ENCODE peak calls at places on chromosome 20, in eight cellular contexts. F, R, V, E, G, H, B and T are unnamed samples.
A peak's percentile ranks its signal among the peaks of the same experiment; 100 is the strongest.

GRCh38 chr20:38094968-38095689 is 61.6 kb downstream of the RPRD1B start:
- DNase-seq in B (no peak), R (no peak), F (no peak), H (no peak), E (no peak), V (no peak), G (no peak), T (no peak)

GRCh38 chr20:38196592-38196991 is 31.5 kb upstream of the TGM2 start:
- DNase-seq in V (peak; percentile 49), E (no peak), H (no peak), G (peak; percentile 95), F (peak; percentile 64), R (peak; percentile 78), B (no peak), T (peak; percentile 94)

GRCh38 chr20:23659989-23660837 is 22.5 kb upstream of the CST3 start:
- DNase-seq in H (no peak), E (no peak), F (no peak), G (no peak), R (peak; percentile 72), B (no peak), V (no peak), T (peak; percentile 57)

GRCh38 chr20:60718743-60719142 is 533.3 kb upstream of the CDH4 start:
- DNase-seq in R (no peak), E (peak; percentile 67), V (no peak), F (no peak), B (no peak), H (no peak), G (no peak), T (no peak)

GRCh38 chr20:34558320-34559202 is at the start of gene MAP1LC3A:
- DNase-seq in F (peak; percentile 99), G (peak; percentile 98), B (peak; percentile 93), R (peak; percentile 99), H (peak; percentile 97), V (peak; percentile 95), E (peak; percentile 98), T (peak; percentile 97)

GRCh38 chr20:42837456-42837855 is 352.2 kb downstream of the PTPRT start:
- DNase-seq in H (no peak), E (no peak), V (no peak), R (no peak), F (no peak), B (no peak), G (no peak), T (no peak)

GRCh38 chr20:326645-327031 is 1.3 kb downstream of the SOX12 start:
- DNase-seq in E (no peak), F (peak; percentile 62), B (peak; percentile 20), R (peak; percentile 80), V (no peak), H (peak; percentile 73), G (no peak), T (no peak)

GRCh38 chr20:58893355-58894151 is 41.0 kb downstream of the GNAS start:
- DNase-seq in H (no peak), B (no peak), R (no peak), V (no peak), G (no peak), F (no peak), E (no peak), T (no peak)

GRCh38 chr20:52192296-52193007 is 873 bp upstream of the ZFP64 start:
- DNase-seq in B (peak; percentile 59), V (peak; percentile 17), R (no peak), E (no peak), G (no peak), H (peak; percentile 79), F (no peak), T (peak; percentile 17)

GRCh38 chr20:48129319-48129973 is 344.2 kb upstream of the SULF2 start:
- DNase-seq in V (no peak), H (no peak), G (no peak), R (peak; percentile 1), B (no peak), E (peak; percentile 10), F (no peak), T (peak; percentile 23)

GRCh38 chr20:33079267-33079666 is at the start of gene BPIFB4:
- DNase-seq in G (no peak), F (no peak), H (no peak), V (no peak), R (no peak), E (no peak), B (no peak), T (no peak)

GRCh38 chr20:50613438-50614169 is 77.7 kb downstream of the RIPOR3 start:
- DNase-seq in E (no peak), H (no peak), F (no peak), R (no peak), G (no peak), V (no peak), B (no peak), T (no peak)

GRCh38 chr20:21208999-21209398 is 83.1 kb downstream of the KIZ start:
- DNase-seq in R (no peak), F (no peak), V (no peak), B (peak; percentile 42), H (no peak), E (no peak), G (no peak), T (no peak)

GRCh38 chr20:23091741-23092408 is 5.8 kb upstream of the CD93 start:
- DNase-seq in F (no peak), V (no peak), B (no peak), H (no peak), E (peak; percentile 12), R (no peak), G (no peak), T (no peak)

GRCh38 chr20:23340524-23340923 is 10.1 kb upstream of the NXT1 start:
- DNase-seq in G (peak; percentile 78), F (peak; percentile 82), V (peak; percentile 37), R (peak; percentile 79), H (peak; percentile 87), B (peak; percentile 60), E (peak; percentile 80), T (peak; percentile 86)

GRCh38 chr20:13545755-13546154 is 93.0 kb downstream of the TASP1 start:
- DNase-seq in G (no peak), F (no peak), E (no peak), B (no peak), R (no peak), H (no peak), V (no peak), T (no peak)

GRCh38 chr20:1718604-1719384 is 61.2 kb upstream of the SIRPG start:
- DNase-seq in H (peak; percentile 14), F (no peak), B (no peak), R (peak; percentile 80), V (peak; percentile 71), E (no peak), G (no peak), T (peak; percentile 40)

GRCh38 chr20:10672579-10673127 is 1.1 kb downstream of the JAG1 start:
- DNase-seq in B (peak; percentile 42), F (peak; percentile 70), V (peak; percentile 59), E (peak; percentile 64), G (peak; percentile 80), R (peak; percentile 86), H (no peak), T (peak; percentile 57)

GRCh38 chr20:21102252-21102609 is 3.9 kb downstream of the LINC00237 start:
- DNase-seq in E (peak; percentile 59), V (no peak), H (no peak), G (no peak), B (no peak), F (no peak), R (no peak), T (no peak)

GRCh38 chr20:3645309-3646066 is 17.7 kb downstream of the GFRA4 start:
- DNase-seq in H (no peak), E (no peak), R (no peak), F (no peak), V (no peak), B (no peak), G (no peak), T (no peak)
- H3K4me3 ChIP-seq in H (no peak overlapping the region), E (no peak overlapping the region), R (no peak overlapping the region), F (no peak overlapping the region), V (no peak overlapping the region), B (no peak overlapping the region), G (no peak overlapping the region), T (no peak overlapping the region)

GRCh38 chr20:40255368-40255767 is 433.7 kb downstream of the MAFB start:
- DNase-seq in H (no peak), B (no peak), G (no peak), V (no peak), R (no peak), F (no peak), E (no peak), T (no peak)

GRCh38 chr20:40249805-40250204 is 439.2 kb downstream of the MAFB start:
- DNase-seq in R (no peak), V (no peak), H (no peak), B (no peak), E (no peak), G (no peak), F (no peak), T (no peak)

GRCh38 chr20:40254023-40254772 is 434.8 kb downstream of the MAFB start:
- DNase-seq in G (no peak), V (peak; percentile 45), F (no peak), B (no peak), R (no peak), E (no peak), H (no peak), T (peak; percentile 7)

GRCh38 chr20:40245829-40246228 is 443.2 kb downstream of the MAFB start:
- DNase-seq in G (no peak), H (no peak), B (no peak), V (no peak), R (no peak), E (no peak), F (no peak), T (no peak)

GRCh38 chr20:40251284-40251932 is 437.6 kb downstream of the MAFB start:
- DNase-seq in E (peak; percentile 90), H (peak; percentile 23), V (no peak), B (peak; percentile 59), R (no peak), F (peak; percentile 45), G (no peak), T (peak; percentile 16)
- TF ChIP-seq CTCF in E (peak; percentile 93), H (no peak), V (no peak), B (peak; percentile 74), R (no peak), F (peak; percentile 33), G (peak; percentile 46), T (peak; percentile 44)

GRCh38 chr20:20018366-20018765 is 1.2 kb downstream of the NAA20 start:
- DNase-seq in F (no peak), V (no peak), H (no peak), B (no peak), R (no peak), G (no peak), E (no peak), T (no peak)

GRCh38 chr20:20017852-20018245 is 687 bp downstream of the NAA20 start:
- DNase-seq in B (peak; percentile 21), E (no peak), R (no peak), G (no peak), F (no peak), H (peak; percentile 18), V (no peak), T (no peak)

GRCh38 chr20:20017001-20017851 is at the start of gene NAA20:
- DNase-seq in V (peak; percentile 92), R (peak; percentile 97), B (peak; percentile 96), E (peak; percentile 97), F (peak; percentile 96), G (peak; percentile 96), H (peak; percentile 98), T (peak; percentile 93)

GRCh38 chr20:20021835-20022234 is 4.7 kb downstream of the NAA20 start:
- DNase-seq in G (no peak), V (no peak), E (no peak), H (no peak), B (no peak), R (no peak), F (no peak), T (no peak)

GRCh38 chr20:20019123-20019522 is 2.0 kb downstream of the NAA20 start:
- DNase-seq in G (no peak), E (no peak), R (no peak), V (no peak), H (no peak), F (no peak), B (no peak), T (no peak)
- H3K4me3 ChIP-seq in G (no peak overlapping the region), E (no peak overlapping the region), R (no peak overlapping the region), V (no peak overlapping the region), H (no peak overlapping the region), F (no peak overlapping the region), B (no peak overlapping the region), T (no peak overlapping the region)

GRCh38 chr20:8480597-8480996 is 348.5 kb downstream of the PLCB1 start:
- DNase-seq in G (no peak), B (no peak), R (no peak), H (no peak), V (no peak), E (no peak), F (no peak), T (no peak)
- TF ChIP-seq CTCF in G (no peak), B (no peak), R (no peak), H (no peak), V (no peak), E (no peak), F (no peak), T (no peak)